ENCODE peak calls at places on chromosomes 7 and 10, in seven cellular contexts. W, T, E, X, N, P and L are unnamed samples.

GRCh38 chr10:47368431-47369180 is 15.5 kb downstream of the ZNF488 start:
- DNase-seq in N (no peak), W (no peak), T (no peak), X (no peak), E (no peak), P (no peak), L (no peak)

GRCh38 chr10:43209064-43209455 is 57.8 kb downstream of the RASGEF1A start:
- DNase-seq in T (no peak), P (no peak), N (no peak), W (no peak), X (no peak), E (no peak), L (no peak)

GRCh38 chr7:19362099-19362498 is 216.9 kb upstream of the FERD3L start:
- DNase-seq in T (no peak), W (peak; percentile 42), P (no peak), N (no peak), X (peak; percentile 56), E (peak; percentile 66), L (no peak)

GRCh38 chr7:55546826-55547225 is 25.5 kb downstream of the VOPP1 start:
- DNase-seq in N (no peak), X (peak; percentile 79), P (peak; percentile 45), E (peak; percentile 80), W (peak; percentile 67), T (no peak), L (peak; percentile 65)

GRCh38 chr10:96651998-96652431 is 65.2 kb upstream of the TM9SF3 start:
- DNase-seq in N (peak; percentile 21), E (no peak), P (no peak), T (peak; percentile 67), X (no peak), W (no peak), L (peak; percentile 84)

GRCh38 chr7:132045002-132045401 is 488.6 kb upstream of the PODXL start:
- DNase-seq in X (no peak), E (no peak), T (no peak), W (no peak), N (no peak), P (no peak), L (no peak)

GRCh38 chr7:27188666-27189559 is 3.9 kb upstream of the HOXA11 start:
- DNase-seq in X (no peak), E (no peak), T (no peak), W (no peak), P (no peak), N (peak; percentile 51), L (no peak)

GRCh38 chr10:123203393-123204126 is 49.4 kb downstream of the BUB3 start:
- DNase-seq in X (no peak), P (no peak), W (no peak), E (no peak), T (no peak), N (no peak), L (no peak)

DNA sequence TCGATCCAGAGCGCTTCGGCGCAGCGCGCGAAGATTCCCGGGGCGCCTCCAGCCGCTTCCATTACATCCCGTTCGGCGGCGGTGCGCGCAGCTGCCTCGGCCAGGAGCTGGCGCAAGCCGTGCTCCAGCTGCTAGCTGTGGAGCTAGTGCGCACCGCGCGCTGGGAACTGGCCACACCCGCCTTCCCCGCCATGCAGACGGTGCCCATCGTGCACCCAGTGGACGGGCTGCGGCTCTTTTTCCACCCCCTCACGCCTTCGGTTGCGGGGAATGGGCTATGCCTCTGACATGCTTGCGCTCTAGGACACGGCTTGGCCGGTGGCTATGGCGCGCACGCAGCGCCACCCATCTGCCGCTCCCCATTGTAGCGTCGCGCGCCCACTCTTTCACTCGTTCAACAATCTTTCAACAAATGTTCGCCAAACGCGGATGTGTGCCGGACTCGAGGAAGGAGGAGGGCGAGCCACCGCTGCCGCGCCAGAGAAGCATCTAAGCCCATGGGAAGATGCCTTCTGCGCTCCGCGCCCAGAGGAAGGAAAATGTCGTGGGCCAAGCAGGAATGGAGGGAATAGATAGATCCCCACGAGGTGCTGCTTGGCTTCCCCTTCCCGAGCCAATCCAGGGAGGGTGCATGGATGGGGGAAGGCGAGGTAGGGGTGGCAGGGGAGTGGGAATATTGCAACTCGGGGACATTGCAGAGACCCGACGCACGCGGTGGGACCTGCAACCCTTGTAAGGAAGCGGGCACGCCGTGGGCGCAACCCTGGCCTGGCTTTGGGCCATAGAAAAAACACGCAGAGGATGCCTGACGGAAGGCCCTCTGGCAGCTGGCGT is 5.1 kb upstream of the CYP26A1 start:
- DNase-seq in X (peak; percentile 54), T (no peak), N (no peak), W (peak; percentile 48), E (peak; percentile 53), P (no peak), L (no peak)
- H3K4me3 ChIP-seq in X (no peak overlapping the region), T (no peak overlapping the region), N (no peak overlapping the region), W (no peak overlapping the region), E (peak overlapping the region; percentile 14), P (no peak overlapping the region), L (no peak overlapping the region)

GRCh38 chr10:13219685-13220670 is 14.2 kb downstream of the UCMA start:
- DNase-seq in X (peak; percentile 7), T (peak; percentile 79), E (no peak), P (no peak), W (peak; percentile 39), N (no peak), L (peak; percentile 52)
- TF ChIP-seq CTCF in X (no peak), T (peak; percentile 71), E (no peak), P (peak; percentile 12), W (peak; percentile 51), N (no peak), L (peak; percentile 20)

GRCh38 chr7:39592586-39592985 is 26.4 kb downstream of the YAE1 start:
- DNase-seq in X (peak; percentile 84), N (no peak), P (no peak), T (no peak), E (peak; percentile 73), W (peak; percentile 79), L (no peak)
- H3K4me3 ChIP-seq in X (no peak overlapping the region), N (no peak overlapping the region), P (no peak overlapping the region), T (no peak overlapping the region), E (no peak overlapping the region), W (no peak overlapping the region), L (no peak overlapping the region)

GRCh38 chr7:69645683-69646082 is 47.4 kb downstream of the AUTS2 start:
- DNase-seq in P (no peak), E (no peak), T (no peak), N (no peak), X (no peak), W (no peak), L (no peak)

GRCh38 chr7:69640216-69640615 is 41.9 kb downstream of the AUTS2 start:
- DNase-seq in T (no peak), X (no peak), N (no peak), E (no peak), P (no peak), W (no peak), L (no peak)

GRCh38 chr7:69640925-69641594 is 42.8 kb downstream of the AUTS2 start:
- DNase-seq in E (no peak), P (no peak), T (no peak), N (no peak), W (no peak), X (no peak), L (no peak)

GRCh38 chr7:69638674-69639073 is 40.4 kb downstream of the AUTS2 start:
- DNase-seq in E (no peak), T (no peak), N (no peak), P (no peak), W (no peak), X (no peak), L (no peak)

DNA sequence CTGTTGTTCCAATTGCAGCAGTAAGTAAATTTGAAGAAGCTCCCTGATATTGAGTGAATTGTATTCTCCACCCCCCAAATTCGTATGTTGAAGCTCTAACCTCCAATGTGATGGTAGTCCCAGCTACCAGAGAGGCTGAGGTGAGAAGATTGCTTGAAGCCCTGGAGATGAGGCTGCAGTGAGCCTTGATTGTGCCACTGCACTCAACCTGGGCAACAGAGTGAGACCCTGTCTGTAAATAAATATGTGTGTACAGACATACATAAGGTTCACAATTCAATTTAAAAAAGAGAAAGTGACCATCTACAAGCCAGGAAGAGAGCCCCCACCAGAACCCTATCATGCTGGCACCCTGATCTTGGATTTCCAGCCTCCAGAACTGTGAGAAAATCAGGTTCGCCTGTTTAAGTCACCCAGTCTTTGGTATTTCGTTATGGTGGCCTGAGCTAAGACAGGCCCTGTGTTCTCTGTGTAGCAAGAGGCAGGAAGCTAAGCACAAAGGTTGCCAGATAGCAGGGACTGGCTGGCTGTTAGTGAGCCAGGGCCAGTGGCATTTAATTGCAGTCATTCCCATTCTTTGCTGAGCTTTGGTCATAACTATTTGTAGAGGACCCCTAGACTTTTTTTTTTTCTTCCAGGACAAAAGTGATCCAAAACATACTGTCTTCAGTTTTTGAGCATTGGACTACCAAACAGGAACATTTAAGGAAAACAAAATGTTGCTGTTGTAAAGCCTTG is 45.6 kb downstream of the AUTS2 start:
- DNase-seq in P (no peak), N (no peak), T (no peak), W (no peak), E (no peak), X (no peak), L (no peak)
- TF ChIP-seq CTCF in P (no peak), N (no peak), T (no peak), W (no peak), E (no peak), X (no peak), L (no peak)

GRCh38 chr10:101781655-101781983 is 1.6 kb downstream of the NPM3 start:
- DNase-seq in N (no peak), P (no peak), X (no peak), T (no peak), E (no peak), W (no peak), L (no peak)
- H3K4me3 ChIP-seq in N (no peak overlapping the region), P (no peak overlapping the region), X (no peak overlapping the region), T (peak overlapping the region; percentile 93), E (no peak overlapping the region), W (no peak overlapping the region), L (peak overlapping the region; percentile 85)

GRCh38 chr7:33447980-33448379 is 318.6 kb downstream of the BBS9 start:
- DNase-seq in P (no peak), X (no peak), N (no peak), E (peak; percentile 21), T (no peak), W (no peak), L (no peak)
- TF ChIP-seq CTCF in P (no peak), X (no peak), N (no peak), E (no peak), T (no peak), W (no peak), L (no peak)

DNA sequence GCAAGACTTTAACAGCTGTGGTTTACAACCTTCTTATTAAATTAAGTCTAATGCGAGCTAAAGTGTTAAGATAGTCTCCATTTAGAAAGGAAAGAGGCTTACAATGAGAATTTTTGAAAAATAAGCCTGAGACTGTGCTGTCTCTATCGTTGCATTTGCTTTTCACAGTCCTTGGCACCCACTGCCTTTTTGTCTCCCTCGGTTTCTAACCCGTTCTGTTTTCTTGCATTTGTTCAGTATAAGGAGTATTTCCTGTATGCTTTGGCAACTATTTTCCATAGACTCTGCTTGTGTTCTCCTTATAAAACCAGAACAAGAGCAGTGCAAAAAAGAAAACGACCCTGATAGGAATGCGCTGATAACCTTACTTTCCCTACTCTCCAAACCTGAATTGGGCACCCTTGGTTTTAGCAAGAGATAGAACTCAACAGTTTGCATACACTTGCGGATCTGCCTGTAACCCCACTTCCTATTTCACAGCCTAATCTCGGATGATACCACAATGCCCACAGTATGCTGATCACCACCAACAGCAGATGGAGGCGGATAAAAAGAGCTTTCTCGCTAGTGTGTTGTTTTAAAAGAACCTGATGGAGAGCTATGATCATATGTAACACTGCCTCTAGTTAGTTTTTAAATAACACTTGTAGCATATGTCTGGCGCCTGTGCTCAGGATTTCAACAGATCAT is 1.5 kb upstream of the ARHGAP12 start:
- DNase-seq in X (no peak), W (no peak), E (peak; percentile 41), P (no peak), N (no peak), T (peak; percentile 64), L (peak; percentile 61)
- H3K4me3 ChIP-seq in X (peak overlapping the region; percentile 71), W (peak overlapping the region; percentile 83), E (peak overlapping the region; percentile 86), P (peak overlapping the region; percentile 67), N (peak overlapping the region; percentile 90), T (peak overlapping the region; percentile 84), L (peak overlapping the region; percentile 95)